ENCODE peak calls at places on chromosome 14, in ten cellular contexts. U is prostate gland; Z is mesendoderm; E is adipocyte; C is PC-9; T is iPS DF 6.9; D is aorta; M is upper lobe of right lung; A is CD4-positive, CD25-positive, alpha-beta regulatory T cell; B is body of pancreas. J is an unnamed sample. For H3K27me3 and H3K4me1, the result is how much of the 10 kb centered on the place peaks cover.

GRCh38 chr14:50109342-50109741 is 7.0 kb downstream of the VCPKMT start:
- DNase-seq in Z (peak), D (no peak), A (no peak), T (no peak), C (no peak), M (no peak), B (no peak), E (peak), U (no peak), J (no peak)

GRCh38 chr14:83838221-83838620 is 1691.7 kb upstream of the FLRT2 start:
- DNase-seq in D (no peak), U (no peak), E (peak), Z (peak), C (no peak), T (no peak), A (no peak), M (no peak), B (no peak), J (no peak)

GRCh38 chr14:32331227-32331597 is 2.1 kb downstream of the AKAP6 start:
- DNase-seq in E (no peak), U (no peak), A (no peak), T (no peak), M (no peak), D (no peak), B (no peak), Z (no peak), C (no peak), J (no peak)

GRCh38 chr14:71381814-71382213 is 474.6 kb downstream of the PCNX1 start:
- DNase-seq in Z (no peak), E (no peak), D (no peak), T (no peak), M (no peak), A (no peak), U (no peak), C (no peak), B (no peak), J (no peak)

GRCh38 chr14:72716471-72716870 is 177.4 kb downstream of the DPF3 start:
- DNase-seq in E (no peak), U (no peak), B (no peak), M (no peak), Z (no peak), A (no peak), T (no peak), D (no peak), C (no peak), J (no peak)

GRCh38 chr14:91354979-91355685 is 62.5 kb downstream of the CCDC88C start:
- DNase-seq in M (no peak), T (peak), A (no peak), U (no peak), B (no peak), D (peak), C (no peak), E (no peak), Z (no peak), J (no peak)

GRCh38 chr14:59566725-59567124 is 9.9 kb downstream of the CCDC175 start:
- DNase-seq in C (no peak), M (no peak), E (no peak), B (no peak), A (no peak), U (no peak), Z (peak), T (no peak), D (no peak), J (no peak)

GRCh38 chr14:46054526-46054925 is 597.1 kb downstream of the RPL10L start:
- DNase-seq in Z (no peak), B (no peak), A (no peak), U (no peak), E (no peak), C (no peak), T (no peak), M (no peak), D (no peak), J (no peak)

GRCh38 chr14:34365309-34365915 is 96.6 kb downstream of the SPTSSA start:
- DNase-seq in A (no peak), E (peak), U (no peak), D (no peak), T (no peak), M (no peak), C (no peak), B (no peak), Z (no peak), J (no peak)

GRCh38 chr14:50670196-50670875 is 2.2 kb upstream of the SAV1 start:
- DNase-seq in M (no peak), B (peak), E (no peak), Z (peak), U (no peak), A (no peak), D (no peak), C (no peak), T (no peak), J (no peak)

GRCh38 chr14:72704507-72704906 is 189.4 kb downstream of the DPF3 start:
- DNase-seq in E (no peak), D (no peak), T (no peak), U (no peak), B (no peak), Z (no peak), C (no peak), A (no peak), M (no peak), J (no peak)

GRCh38 chr14:93231129-93231979 is 24.3 kb downstream of the UBR7 start:
- DNase-seq in A (no peak), M (peak), Z (no peak), C (no peak), B (peak), T (no peak), D (peak), E (peak), U (no peak), J (no peak)

GRCh38 chr14:31420013-31420318 is 384 bp downstream of the HEATR5A start:
- DNase-seq in M (peak), U (peak), D (peak), B (peak), C (peak), E (no peak), A (peak), Z (no peak), T (peak), J (peak)

GRCh38 chr14:91899213-91899612 is 31.9 kb upstream of the TC2N start:
- DNase-seq in D (no peak), M (no peak), U (no peak), C (no peak), B (peak), T (no peak), Z (no peak), A (no peak), E (no peak), J (no peak)

GRCh38 chr14:39426605-39427004 is 5.6 kb downstream of the FBXO33 start:
- DNase-seq in C (no peak), Z (peak), M (no peak), D (no peak), T (no peak), E (peak), U (no peak), B (no peak), A (no peak), J (no peak)

GRCh38 chr14:58491593-58491992 is 64.1 kb downstream of the KIAA0586 start:
- DNase-seq in A (no peak), U (no peak), C (no peak), E (peak), B (no peak), M (no peak), Z (no peak), D (no peak), T (no peak), J (no peak)

GRCh38 chr14:41606249-41607118 is at the start of gene LRFN5:
- DNase-seq in E (peak), T (no peak), U (no peak), A (no peak), M (peak), C (no peak), B (peak), Z (peak), D (peak), J (peak)
- H3K27me3 ChIP-seq in E (under half), T (under half), U (under half), A (under half), M (half or more), C (under half), B (under half), Z (under half), D (under half), J (under half)

GRCh38 chr14:65075628-65076325 is 26.5 kb downstream of the MAX start:
- DNase-seq in Z (no peak), U (no peak), D (peak), A (no peak), E (no peak), B (no peak), T (no peak), C (no peak), M (no peak), J (no peak)

GRCh38 chr14:65072937-65073336 is 29.4 kb downstream of the MAX start:
- DNase-seq in B (no peak), M (no peak), D (no peak), C (no peak), Z (no peak), T (no peak), U (no peak), A (no peak), E (no peak), J (no peak)

GRCh38 chr14:65074449-65075155 is 27.7 kb downstream of the MAX start:
- DNase-seq in T (no peak), B (no peak), M (no peak), E (no peak), Z (no peak), D (no peak), C (no peak), A (no peak), U (no peak), J (no peak)

GRCh38 chr14:65072256-65072655 is 30.1 kb downstream of the MAX start:
- DNase-seq in D (no peak), M (no peak), B (no peak), E (peak), A (no peak), T (no peak), U (no peak), C (no peak), Z (no peak), J (no peak)

DNA sequence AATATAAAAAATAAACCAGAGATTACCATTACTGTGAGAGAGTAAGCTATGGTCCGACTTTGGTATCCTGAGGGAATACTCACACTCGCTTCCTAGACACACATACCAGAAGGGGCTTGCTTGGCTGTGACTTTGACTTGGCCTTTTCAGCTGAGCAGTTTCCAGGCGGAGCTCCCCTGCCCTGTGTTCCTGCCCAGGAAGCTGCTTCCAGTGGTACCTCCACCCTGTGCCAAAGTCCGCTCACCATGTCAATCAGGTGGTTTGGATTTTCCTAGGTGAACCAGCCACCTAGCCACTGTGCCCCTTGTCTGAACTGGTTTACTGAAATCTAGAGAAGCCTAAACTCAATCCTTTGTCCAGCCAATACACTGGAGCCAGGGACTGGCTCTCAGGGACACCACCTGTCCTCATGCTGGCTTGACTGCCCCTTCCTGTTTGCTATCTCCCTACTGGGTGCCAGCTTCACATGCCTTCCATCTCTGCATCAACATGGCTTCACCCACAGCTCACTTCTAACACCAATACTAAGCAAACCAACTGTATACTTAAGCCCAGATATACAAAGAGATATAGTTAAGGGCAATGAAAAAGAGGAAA is 28.6 kb downstream of the MAX start:
- DNase-seq in M (no peak), C (no peak), B (no peak), E (no peak), A (no peak), Z (no peak), U (no peak), T (no peak), D (no peak), J (no peak)
- H3K4me1 ChIP-seq in M (under half), C (under half), B (under half), E (under half), A (under half), Z (under half), U (under half), T (under half), D (under half), J (half or more)

GRCh38 chr14:75645051-75645450 is 15.6 kb downstream of the ERG28 start:
- DNase-seq in Z (no peak), U (no peak), M (no peak), B (no peak), E (no peak), D (no peak), A (no peak), C (no peak), T (no peak), J (no peak)

GRCh38 chr14:75648066-75648838 is 12.4 kb downstream of the ERG28 start:
- DNase-seq in E (peak), Z (peak), C (peak), U (peak), M (peak), D (no peak), B (peak), A (no peak), T (no peak), J (peak)

GRCh38 chr14:75647650-75648049 is 13.0 kb downstream of the ERG28 start:
- DNase-seq in B (no peak), M (no peak), C (no peak), A (no peak), Z (no peak), E (peak), D (no peak), U (no peak), T (no peak), J (no peak)

GRCh38 chr14:75649337-75649736 is 11.3 kb downstream of the ERG28 start:
- DNase-seq in Z (no peak), M (no peak), C (no peak), D (no peak), A (no peak), T (no peak), E (no peak), B (no peak), U (no peak), J (no peak)

DNA sequence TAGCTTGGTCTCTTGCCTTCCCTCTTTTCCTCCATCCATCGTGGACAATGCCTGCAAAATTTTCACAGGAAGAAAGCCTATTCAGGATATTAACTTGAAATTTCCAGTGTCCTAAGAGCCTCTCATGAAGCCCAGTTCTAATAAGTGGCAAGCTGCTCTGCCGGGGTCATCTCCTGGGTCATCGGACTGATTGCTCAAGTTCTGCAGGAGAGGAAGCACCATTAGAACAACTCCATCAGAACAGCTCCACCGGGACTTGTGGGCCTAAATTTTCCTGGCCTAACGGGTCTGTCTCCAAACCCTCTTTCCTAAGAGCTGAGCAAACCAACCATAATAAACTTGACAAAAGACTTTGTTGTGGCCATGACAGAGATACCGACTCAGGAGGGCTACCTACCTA is 13.9 kb downstream of the ERG28 start:
- DNase-seq in B (no peak), U (no peak), T (no peak), C (no peak), A (no peak), E (peak), Z (no peak), M (no peak), D (no peak), J (peak)
- H3K27me3 ChIP-seq in B (under half), U (under half), T (under half), C (under half), A (under half), E (under half), Z (under half), M (under half), D (under half), J (under half)

DNA sequence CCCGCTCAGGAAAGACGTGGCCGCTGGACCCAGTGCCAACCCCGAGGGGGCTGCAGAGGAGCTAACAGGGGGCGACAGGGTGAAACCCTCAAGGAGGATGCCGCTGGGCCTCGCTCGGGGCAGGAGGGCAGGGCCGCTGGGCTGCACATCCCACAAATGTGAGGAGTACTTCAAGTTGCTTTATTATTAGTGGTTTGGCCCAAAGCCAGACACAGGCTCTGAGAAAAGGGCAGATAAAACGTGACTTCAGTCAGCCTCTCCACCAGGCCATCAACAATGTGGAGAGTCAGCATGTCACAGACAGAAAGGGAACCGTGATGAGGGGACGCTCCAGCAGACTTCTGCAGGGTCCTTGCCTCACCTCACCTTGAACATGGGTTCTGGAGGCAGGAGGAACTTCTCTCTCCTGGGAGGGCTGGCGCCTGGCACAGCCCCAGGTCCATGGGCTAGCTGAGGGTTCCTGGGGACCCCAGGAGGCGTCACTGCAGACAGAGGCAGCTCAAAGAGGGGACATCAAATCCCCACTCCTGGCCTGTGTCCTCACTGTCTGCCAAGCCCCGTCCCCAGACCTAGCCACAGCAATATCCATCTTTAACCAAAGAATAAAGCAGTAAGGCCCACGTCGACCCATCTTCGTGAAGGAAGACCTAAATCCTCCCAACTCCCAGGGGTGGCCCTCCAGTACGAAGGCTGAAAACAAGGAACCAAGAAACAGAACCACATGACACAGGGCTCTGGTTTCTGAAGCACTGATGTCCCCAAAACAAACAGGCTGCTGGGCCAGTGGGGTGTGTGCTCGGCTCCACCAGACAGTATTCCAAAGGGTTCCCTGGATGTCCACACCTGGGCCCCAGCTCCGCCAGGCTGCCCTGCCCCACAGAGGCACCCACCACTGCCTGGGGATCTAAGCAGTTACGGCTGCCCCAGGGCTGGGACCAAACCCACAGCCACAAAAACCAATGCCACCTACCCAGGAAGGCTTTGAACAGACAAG is 35.1 kb downstream of the CCDC85C start:
- DNase-seq in M (no peak), T (no peak), A (no peak), D (no peak), U (peak), C (no peak), B (peak), E (peak), Z (no peak), J (no peak)
- H3K4me1 ChIP-seq in M (half or more), T (under half), A (under half), D (under half), U (half or more), C (under half), B (half or more), E (under half), Z (under half), J (under half)

DNA sequence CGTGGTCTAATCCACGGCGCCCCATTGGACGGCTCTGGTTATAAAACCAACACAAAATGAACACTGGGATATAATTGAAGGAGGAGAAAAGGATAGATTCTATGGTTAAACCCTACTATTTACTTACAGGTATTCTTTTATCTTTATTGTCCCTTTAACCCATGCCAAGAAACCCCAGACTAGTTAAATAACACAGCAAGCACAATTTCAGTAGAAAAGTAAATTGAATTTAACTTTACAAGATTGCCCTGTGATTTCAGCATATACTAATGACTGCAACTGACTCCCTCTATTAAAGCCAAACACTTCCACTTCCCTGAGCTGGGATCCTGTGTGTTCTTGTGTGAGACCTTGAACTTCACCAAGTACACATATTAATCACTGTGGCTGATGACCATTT is 45.3 kb downstream of the BCL11B start:
- DNase-seq in C (no peak), U (no peak), M (no peak), A (no peak), T (no peak), B (no peak), Z (no peak), E (no peak), D (no peak), J (no peak)
- H3K27me3 ChIP-seq in C (half or more), U (under half), M (under half), A (under half), T (under half), B (under half), Z (under half), E (under half), D (under half), J (under half)

GRCh38 chr14:100692256-100692655 is 34.4 kb upstream of the DLK1 start:
- DNase-seq in T (no peak), Z (no peak), A (no peak), E (no peak), B (no peak), M (no peak), D (no peak), U (no peak), C (no peak), J (no peak)
- H3K4me1 ChIP-seq in T (under half), Z (under half), A (under half), E (under half), B (under half), M (under half), D (under half), U (under half), C (under half), J (under half)

GRCh38 chr14:25136811-25137210 is 86.9 kb upstream of the STXBP6 start:
- DNase-seq in Z (no peak), U (no peak), D (no peak), T (no peak), B (no peak), C (no peak), A (no peak), E (no peak), M (no peak), J (no peak)

GRCh38 chr14:25132734-25133422 is 82.9 kb upstream of the STXBP6 start:
- DNase-seq in C (no peak), A (peak), M (peak), T (peak), D (peak), U (peak), E (peak), B (peak), Z (peak), J (peak)

GRCh38 chr14:25132094-25132493 is 82.1 kb upstream of the STXBP6 start:
- DNase-seq in T (no peak), D (no peak), Z (no peak), A (no peak), B (no peak), E (no peak), U (no peak), M (no peak), C (no peak), J (no peak)

DNA sequence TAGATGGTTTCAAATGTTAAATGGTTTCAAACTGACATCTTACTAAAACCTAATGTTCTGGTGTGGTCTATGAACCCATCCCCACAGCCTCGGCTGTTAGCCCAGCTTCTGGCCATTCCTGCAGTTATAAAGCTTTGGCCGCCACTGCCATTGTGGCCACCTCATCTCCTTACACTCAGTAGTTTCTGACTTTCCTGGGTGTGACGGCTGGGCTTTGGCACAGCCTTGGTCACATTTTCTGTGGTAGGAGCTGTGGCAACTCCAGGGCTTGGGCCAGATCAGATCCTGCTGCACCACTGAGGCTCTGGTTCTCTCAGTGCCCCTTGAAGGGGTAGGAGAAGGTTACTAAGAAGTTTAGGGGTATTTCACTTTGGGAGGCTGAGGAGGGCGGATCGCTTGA is 84.2 kb upstream of the STXBP6 start:
- DNase-seq in E (no peak), T (no peak), D (no peak), U (no peak), A (no peak), C (no peak), M (no peak), Z (no peak), B (no peak), J (no peak)
- H3K27me3 ChIP-seq in E (under half), T (under half), D (under half), U (under half), A (under half), C (under half), M (under half), Z (under half), B (under half), J (under half)

GRCh38 chr14:52048132-52048531 is 20.7 kb downstream of the NID2 start:
- DNase-seq in E (no peak), D (no peak), U (no peak), T (no peak), A (no peak), C (no peak), B (no peak), Z (no peak), M (no peak), J (no peak)
- H3K4me1 ChIP-seq in E (half or more), D (under half), U (under half), T (under half), A (under half), C (under half), B (under half), Z (under half), M (under half), J (under half)